ENCODE peak calls at places on chromosomes 13 and 19, in seven cellular contexts. M is fibroblast of the conjunctiva; K is sigmoid colon; L is activated CD4-positive, alpha-beta T cell treated with anti-CD3 and anti-CD28 coated beads, Interleukin-2, amount 50 U/mL, for 24 hours; T is stimulated activated CD8-positive, alpha-beta memory T cell treated with anti-CD3 and anti-CD28 coated beads, Interleukin-4, amount 100 ng/mL, for 1 hour; J is A673; S is naive thymus-derived CD8-positive, alpha-beta T cell. U is an unnamed sample.

GRCh38 chr19:13057147-13057572 is 45.5 kb downstream of the LYL1 start:
- DNase-seq in J (no peak), M (no peak), K (no peak), L (no peak), S (no peak), T (no peak), U (no peak)

GRCh38 chr13:85277753-85278152 is 521.5 kb downstream of the SLITRK6 start:
- DNase-seq in J (peak; percentile 50), T (no peak), L (no peak), S (no peak), M (no peak), K (no peak), U (no peak)

GRCh38 chr13:25204843-25205242 is 32.8 kb upstream of the AMER2 start:
- DNase-seq in K (no peak), M (no peak), L (no peak), J (no peak), T (no peak), S (peak; percentile 39), U (no peak)

GRCh38 chr13:111956261-111957151 is 110.4 kb upstream of the SOX1 start:
- DNase-seq in T (no peak), M (no peak), S (no peak), L (no peak), K (peak; percentile 54), J (no peak), U (no peak)

GRCh38 chr19:13764821-13765394 is 586 bp downstream of the MRI1 start:
- DNase-seq in J (peak; percentile 34), S (peak; percentile 35), M (no peak), K (no peak), T (no peak), L (no peak), U (peak; percentile 76)

GRCh38 chr19:41575998-41576397 is at the start of gene CEACAM21:
- DNase-seq in S (peak; percentile 40), T (no peak), K (no peak), J (peak; percentile 65), M (no peak), L (no peak), U (peak; percentile 86)

GRCh38 chr13:100395698-100396373 is 192.8 kb downstream of the GGACT start:
- DNase-seq in J (no peak), M (no peak), S (no peak), T (no peak), K (no peak), L (no peak), U (no peak)

GRCh38 chr13:48424212-48424611 is 11.3 kb upstream of the LPAR6 start:
- DNase-seq in J (no peak), M (no peak), S (no peak), K (no peak), T (no peak), L (no peak), U (no peak)

GRCh38 chr13:108322206-108322824 is 52.8 kb downstream of the TNFSF13B start:
- DNase-seq in M (peak; percentile 33), L (no peak), T (no peak), S (peak; percentile 41), K (no peak), J (peak; percentile 62), U (no peak)

GRCh38 chr19:33819875-33820781 is 23.5 kb downstream of the KCTD15 start:
- DNase-seq in T (no peak), J (peak; percentile 33), K (peak; percentile 88), S (peak; percentile 23), M (peak; percentile 63), L (peak; percentile 28), U (peak; percentile 93)

GRCh38 chr13:58087566-58087965 is 456.0 kb downstream of the PCDH17 start:
- DNase-seq in L (no peak), S (no peak), T (no peak), J (peak; percentile 4), M (no peak), K (no peak), U (no peak)

GRCh38 chr19:2484178-2484937 is 8.4 kb downstream of the GADD45B start:
- DNase-seq in T (no peak), L (no peak), M (no peak), J (no peak), S (no peak), K (no peak), U (no peak)

GRCh38 chr19:10809693-10810285 is 26.2 kb downstream of the TMED1 start:
- DNase-seq in L (no peak), K (no peak), T (no peak), S (no peak), M (no peak), J (no peak), U (peak; percentile 69)

GRCh38 chr19:34232566-34233481 is 21.5 kb upstream of the GARRE1 start:
- DNase-seq in S (no peak), J (peak; percentile 25), K (peak; percentile 77), M (peak; percentile 52), L (no peak), T (no peak), U (no peak)

GRCh38 chr19:13078897-13079541 is 23.6 kb downstream of the LYL1 start:
- DNase-seq in T (no peak), L (no peak), M (no peak), K (peak; percentile 91), S (no peak), J (no peak), U (no peak)

GRCh38 chr19:7434391-7434790 is 54.4 kb downstream of the PEX11G start:
- DNase-seq in L (no peak), J (no peak), M (no peak), S (no peak), K (no peak), T (no peak), U (no peak)

GRCh38 chr13:59638404-59638803 is 525.3 kb downstream of the DIAPH3 start:
- DNase-seq in S (no peak), L (no peak), K (no peak), T (no peak), M (no peak), J (no peak), U (no peak)

GRCh38 chr19:15673176-15673654 is 328 bp downstream of the CYP4F12 start:
- DNase-seq in M (no peak), J (no peak), T (no peak), K (no peak), S (no peak), L (no peak), U (peak; percentile 73)

GRCh38 chr19:16106121-16106520 is 5.6 kb upstream of the RAB8A start:
- DNase-seq in K (no peak), J (no peak), L (no peak), S (no peak), M (no peak), T (no peak), U (no peak)

GRCh38 chr13:21069561-21070004 is 8.2 kb upstream of the LATS2 start:
- DNase-seq in T (no peak), L (no peak), J (peak; percentile 71), S (no peak), M (peak; percentile 81), K (peak; percentile 79), U (no peak)

GRCh38 chr13:67223024-67223423 is 7.1 kb downstream of the PCDH9 start:
- DNase-seq in L (no peak), K (no peak), J (peak; percentile 11), T (no peak), S (no peak), M (peak; percentile 20), U (no peak)

GRCh38 chr13:31209172-31209818 is 9.5 kb downstream of the B3GLCT start:
- DNase-seq in L (no peak), M (no peak), T (no peak), S (peak; percentile 5), K (peak; percentile 81), J (peak; percentile 92), U (peak; percentile 83)

GRCh38 chr19:38317104-38317612 is 1.4 kb upstream of the YIF1B start:
- DNase-seq in L (no peak), M (no peak), S (peak; percentile 29), T (no peak), J (no peak), K (no peak), U (no peak)

GRCh38 chr13:33624740-33625139 is 193.2 kb upstream of the RFC3 start:
- DNase-seq in S (no peak), T (no peak), L (no peak), J (no peak), K (no peak), M (no peak), U (no peak)

GRCh38 chr13:41384749-41385503 is 72.4 kb upstream of the RGCC start:
- DNase-seq in T (no peak), J (peak; percentile 28), K (no peak), M (no peak), L (no peak), S (no peak), U (no peak)

GRCh38 chr13:113835461-113836274 is 28.2 kb downstream of the GAS6 start:
- DNase-seq in K (no peak), S (no peak), J (peak; percentile 51), T (no peak), M (peak; percentile 70), L (no peak), U (peak; percentile 55)

GRCh38 chr13:71663431-71663830 is 203.6 kb downstream of the DACH1 start:
- DNase-seq in T (no peak), L (no peak), S (no peak), K (no peak), M (no peak), J (no peak), U (no peak)

GRCh38 chr13:44810067-44810840 is 179.0 kb downstream of the NUFIP1 start:
- DNase-seq in S (no peak), M (no peak), J (peak; percentile 23), L (no peak), K (no peak), T (no peak), U (no peak)

GRCh38 chr19:40331052-40331451 is 17.1 kb downstream of the C19orf47 start:
- DNase-seq in T (no peak), L (no peak), K (no peak), M (no peak), J (no peak), S (no peak), U (no peak)

GRCh38 chr13:79735228-79735627 is 254.3 kb downstream of the NDFIP2 start:
- DNase-seq in L (no peak), J (no peak), M (no peak), K (peak; percentile 42), S (no peak), T (no peak), U (no peak)

U was measured in Right ventricle myocardium inferior.